ENCODE peak calls at places on chromosomes 1 and 21, in six cellular contexts. X is HEK293T, E is HepG2, Z is IMR-90, L is K562, P is GM12878. M is an unnamed sample.

GRCh38 chr1:201709564-201710295 is 119.2 kb upstream of the IPO9 start:
- DNase-seq in X (peak; percentile 83), E (peak; percentile 24), Z (peak; percentile 66), L (peak; percentile 88), P (no peak), M (peak; percentile 54)

GRCh38 chr1:29803486-29803885 is 567.2 kb downstream of the PTPRU start:
- DNase-seq in X (peak; percentile 5), E (no peak), Z (no peak), L (no peak), P (no peak), M (no peak)

GRCh38 chr1:112359961-112360767 is 35.9 kb upstream of the CTTNBP2NL start:
- DNase-seq in X (no peak), E (peak; percentile 25), Z (peak; percentile 71), L (no peak), P (no peak), M (no peak)

GRCh38 chr1:11977625-11978024 is 2.6 kb upstream of the MFN2 start:
- DNase-seq in X (no peak), E (no peak), Z (peak; percentile 32), L (no peak), P (no peak), M (no peak)

GRCh38 chr1:230308039-230308438 is 118.1 kb downstream of the PGBD5 start:
- DNase-seq in X (no peak), E (no peak), Z (peak; percentile 64), L (no peak), P (no peak), M (peak; percentile 75)

GRCh38 chr21:45261093-45261492 is 26.6 kb downstream of the POFUT2 start:
- DNase-seq in X (no peak), E (no peak), Z (no peak), L (no peak), P (no peak), M (no peak)

GRCh38 chr1:201254625-201255469 is 28.5 kb upstream of the PKP1 start:
- DNase-seq in X (peak; percentile 95), E (peak; percentile 15), Z (no peak), L (peak; percentile 95), P (no peak), M (peak; percentile 89)

GRCh38 chr1:27607239-27607804 is 3.4 kb upstream of the AHDC1 start:
- DNase-seq in X (no peak), E (peak; percentile 96), Z (no peak), L (peak; percentile 82), P (no peak), M (no peak)

GRCh38 chr21:29238967-29239289 is 59.8 kb upstream of the BACH1 start:
- DNase-seq in X (no peak), E (no peak), Z (peak; percentile 76), L (no peak), P (no peak), M (no peak)

GRCh38 chr1:10778640-10779039 is 17.8 kb downstream of the CASZ1 start:
- DNase-seq in X (no peak), E (no peak), Z (no peak), L (no peak), P (no peak), M (no peak)

GRCh38 chr1:235430991-235431390 is 63.8 kb downstream of the TBCE start:
- DNase-seq in X (no peak), E (no peak), Z (peak; percentile 56), L (no peak), P (no peak), M (no peak)

GRCh38 chr1:202189012-202189790 is 4.4 kb upstream of the LGR6 start:
- DNase-seq in X (peak; percentile 68), E (peak; percentile 83), Z (peak; percentile 40), L (peak; percentile 75), P (no peak), M (peak; percentile 70)

GRCh38 chr1:12592496-12592895 is 25.5 kb downstream of the DHRS3 start:
- DNase-seq in X (no peak), E (no peak), Z (no peak), L (no peak), P (no peak), M (no peak)

GRCh38 chr1:153805042-153805745 is 30.0 kb downstream of the SLC27A3 start:
- DNase-seq in X (no peak), E (no peak), Z (peak; percentile 92), L (no peak), P (peak; percentile 98), M (peak; percentile 62)

GRCh38 chr1:26320896-26321295 is 3.1 kb downstream of the CD52 start:
- DNase-seq in X (no peak), E (no peak), Z (no peak), L (no peak), P (no peak), M (no peak)

GRCh38 chr1:37076168-37076567 is 41.9 kb upstream of the GRIK3 start:
- DNase-seq in X (no peak), E (no peak), Z (no peak), L (no peak), P (no peak), M (no peak)

GRCh38 chr1:83583351-83584014 is 415.4 kb downstream of the TTLL7 start:
- DNase-seq in X (no peak), E (no peak), Z (no peak), L (no peak), P (no peak), M (peak; percentile 4)

GRCh38 chr1:58905628-58906256 is 121.9 kb upstream of the JUN start:
- DNase-seq in X (no peak), E (peak; percentile 52), Z (no peak), L (no peak), P (no peak), M (no peak)

GRCh38 chr1:206001476-206001888 is 1.7 kb downstream of the RAB7B start:
- DNase-seq in X (no peak), E (no peak), Z (peak; percentile 97), L (peak; percentile 76), P (no peak), M (peak; percentile 90)

GRCh38 chr1:23558872-23559135 is 497 bp downstream of the ID3 start:
- DNase-seq in X (no peak), E (no peak), Z (no peak), L (no peak), P (no peak), M (peak; percentile 40)

DNA sequence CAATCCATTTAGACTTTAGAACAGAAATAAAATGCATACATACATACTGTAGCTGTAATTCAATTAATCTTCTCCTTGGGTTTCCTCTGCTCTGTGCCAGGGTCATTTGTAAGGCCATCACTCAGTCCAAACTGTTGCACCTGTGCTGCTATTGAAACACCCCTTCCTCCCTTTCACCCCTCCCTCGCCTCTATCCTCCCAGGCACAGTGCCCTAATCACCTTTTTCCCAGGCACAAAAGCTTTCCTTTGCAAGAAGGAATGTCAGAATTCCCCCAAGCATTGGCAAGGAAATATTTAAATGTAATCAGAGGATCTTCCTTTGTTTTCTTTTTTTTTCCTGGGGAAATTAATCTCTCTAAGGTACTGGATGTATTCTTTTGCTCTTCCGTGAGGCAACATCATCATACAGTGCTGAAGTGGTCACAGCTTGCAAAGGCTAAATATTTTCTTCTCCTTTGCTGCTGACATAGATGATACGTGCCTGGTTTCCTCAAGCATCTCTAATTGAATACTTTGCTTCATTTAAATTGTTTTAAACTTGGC is 339.3 kb upstream of the NR5A2 start:
- DNase-seq in X (no peak), E (no peak), Z (no peak), L (no peak), P (no peak), M (no peak)
- TF ChIP-seq BHLHE40 in X (no peak), E (no peak), Z (no peak), L (no peak), P (no peak), M (no peak)

DNA sequence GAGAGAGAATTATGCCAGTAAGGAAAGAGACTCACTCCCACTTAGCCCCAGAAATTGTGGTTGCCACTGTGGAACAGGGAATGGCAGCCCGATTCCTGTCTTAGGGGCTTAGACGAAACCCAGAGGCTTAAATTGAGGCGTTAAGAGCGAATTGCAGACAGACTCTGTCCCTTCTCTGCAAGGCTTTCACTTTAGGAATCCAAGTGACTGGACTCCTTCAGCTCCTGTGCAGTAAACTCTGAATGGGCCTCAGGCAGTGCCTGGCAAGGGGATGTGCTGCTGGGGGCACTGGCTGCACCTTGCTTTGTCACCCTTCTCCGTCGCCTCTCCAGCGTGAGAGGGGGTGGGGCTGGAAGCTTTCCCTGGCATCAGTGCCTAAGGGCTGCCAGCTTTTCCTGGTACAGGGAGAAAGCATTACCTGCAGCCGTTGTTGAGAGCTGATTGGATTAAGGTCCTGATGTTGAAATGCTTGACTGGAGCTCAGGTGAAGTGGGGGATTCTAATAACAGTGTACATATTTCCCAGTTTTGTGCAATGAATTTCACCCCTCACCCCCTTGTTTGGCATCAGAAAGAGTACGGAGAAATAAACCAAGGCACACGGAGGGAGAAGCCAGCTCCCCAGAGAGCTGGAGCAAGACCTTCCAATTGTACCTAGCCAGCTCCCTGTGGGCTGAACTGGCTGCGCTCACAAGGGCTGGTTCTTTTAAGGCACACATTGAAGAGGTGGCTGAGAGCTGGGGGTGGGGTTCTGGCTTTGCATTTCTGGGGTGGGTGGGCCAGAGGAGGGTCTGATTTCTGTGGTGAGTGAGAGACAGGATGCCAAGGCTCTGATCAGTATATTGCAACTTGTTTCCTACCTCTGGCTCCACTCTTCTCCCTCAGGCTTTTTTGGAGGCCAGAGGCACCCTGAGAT is 39.7 kb upstream of the NFASC start:
- DNase-seq in X (no peak), E (no peak), Z (no peak), L (no peak), P (no peak), M (no peak)
- TF ChIP-seq BHLHE40 in X (no peak), E (no peak), Z (no peak), L (no peak), P (no peak), M (no peak)

GRCh38 chr1:183711691-183712401 is 58.7 kb upstream of the APOBEC4 start:
- DNase-seq in X (no peak), E (no peak), Z (peak; percentile 58), L (no peak), P (no peak), M (no peak)
- TF ChIP-seq BHLHE40 in X (no peak), E (no peak), Z (no peak), L (no peak), P (no peak), M (no peak)

GRCh38 chr1:43564617-43565348 is 34.1 kb downstream of the PTPRF start:
- DNase-seq in X (no peak), E (no peak), Z (no peak), L (no peak), P (no peak), M (no peak)
- TF ChIP-seq BHLHE40 in X (no peak), E (no peak), Z (no peak), L (no peak), P (no peak), M (no peak)

GRCh38 chr1:204213668-204214662 is at the start of gene GOLT1A:
- DNase-seq in X (no peak), E (peak; percentile 90), Z (peak; percentile 87), L (peak; percentile 64), P (peak; percentile 28), M (peak; percentile 91)
- TF ChIP-seq BHLHE40 in X (no peak), E (peak; percentile 38), Z (no peak), L (no peak), P (peak; percentile 79), M (no peak)

M was measured in A549.